ENCODE peak calls at places on chromosomes 13 and 19, in eight cellular contexts. One of them, this sample, is unnamed.
A peak's percentile ranks its signal among the peaks of the same experiment; 100 is the strongest.

GRCh38 chr19:33469171-33470039 is 52.2 kb downstream of the PEPD start:
- DNase-seq in sigmoid colon: no peak
- DNase-seq in ovary: no peak
- DNase-seq in transverse colon: no peak
- DNase-seq in HepG2: no peak
- DNase-seq in GM12878: no peak
- DNase-seq in tibial nerve: no peak
- DNase-seq in upper lobe of left lung: peak; percentile 6
- DNase-seq in this sample: peak; percentile 58

GRCh38 chr19:52638601-52639000 is 446 bp upstream of the ZNF83 start:
- DNase-seq in ovary: no peak
- DNase-seq in transverse colon: peak; percentile 16
- DNase-seq in HepG2: no peak
- DNase-seq in upper lobe of left lung: no peak
- DNase-seq in GM12878: no peak
- DNase-seq in tibial nerve: no peak
- DNase-seq in sigmoid colon: peak; percentile 66
- DNase-seq in this sample: no peak

GRCh38 chr19:33690461-33691427 is 69.0 kb downstream of the CHST8 start:
- DNase-seq in GM12878: no peak
- DNase-seq in upper lobe of left lung: no peak
- DNase-seq in ovary: no peak
- DNase-seq in sigmoid colon: no peak
- DNase-seq in tibial nerve: no peak
- DNase-seq in HepG2: no peak
- DNase-seq in transverse colon: no peak
- DNase-seq in this sample: peak; percentile 62

GRCh38 chr19:46988614-46989230 is 30.9 kb upstream of the NPAS1 start:
- DNase-seq in GM12878: no peak
- DNase-seq in tibial nerve: no peak
- DNase-seq in HepG2: no peak
- DNase-seq in upper lobe of left lung: no peak
- DNase-seq in sigmoid colon: no peak
- DNase-seq in ovary: no peak
- DNase-seq in transverse colon: no peak
- DNase-seq in this sample: no peak

GRCh38 chr13:23323946-23324709 is 109.4 kb downstream of the SACS start:
- DNase-seq in GM12878: no peak
- DNase-seq in ovary: no peak
- DNase-seq in upper lobe of left lung: no peak
- DNase-seq in sigmoid colon: no peak
- DNase-seq in transverse colon: no peak
- DNase-seq in HepG2: no peak
- DNase-seq in tibial nerve: no peak
- DNase-seq in this sample: no peak

GRCh38 chr19:45643024-45643926 is 4.1 kb upstream of the EML2 start:
- DNase-seq in tibial nerve: peak; percentile 91
- DNase-seq in upper lobe of left lung: peak; percentile 85
- DNase-seq in transverse colon: peak; percentile 92
- DNase-seq in ovary: peak; percentile 65
- DNase-seq in GM12878: peak; percentile 84
- DNase-seq in sigmoid colon: peak; percentile 86
- DNase-seq in HepG2: peak; percentile 64
- DNase-seq in this sample: peak; percentile 88

GRCh38 chr19:406121-406711 is 2.7 kb downstream of the C2CD4C start:
- DNase-seq in GM12878: no peak
- DNase-seq in ovary: no peak
- DNase-seq in upper lobe of left lung: peak; percentile 19
- DNase-seq in HepG2: no peak
- DNase-seq in sigmoid colon: no peak
- DNase-seq in transverse colon: no peak
- DNase-seq in tibial nerve: no peak
- DNase-seq in this sample: peak; percentile 69

GRCh38 chr13:49062297-49062896 is 86.7 kb downstream of the FNDC3A start:
- DNase-seq in sigmoid colon: no peak
- DNase-seq in tibial nerve: no peak
- DNase-seq in GM12878: no peak
- DNase-seq in ovary: no peak
- DNase-seq in transverse colon: no peak
- DNase-seq in HepG2: no peak
- DNase-seq in upper lobe of left lung: no peak
- DNase-seq in this sample: no peak

GRCh38 chr13:52399708-52400107 is 6.3 kb downstream of the THSD1 start:
- DNase-seq in HepG2: peak; percentile 12
- DNase-seq in transverse colon: no peak
- DNase-seq in sigmoid colon: no peak
- DNase-seq in GM12878: no peak
- DNase-seq in ovary: no peak
- DNase-seq in tibial nerve: no peak
- DNase-seq in upper lobe of left lung: no peak
- DNase-seq in this sample: no peak

GRCh38 chr13:72489751-72490150 is 237.7 kb downstream of the MZT1 start:
- DNase-seq in transverse colon: no peak
- DNase-seq in upper lobe of left lung: no peak
- DNase-seq in tibial nerve: no peak
- DNase-seq in HepG2: no peak
- DNase-seq in ovary: no peak
- DNase-seq in GM12878: no peak
- DNase-seq in sigmoid colon: no peak
- DNase-seq in this sample: no peak

GRCh38 chr19:30073152-30074000 is 131.3 kb downstream of the URI1 start:
- DNase-seq in sigmoid colon: peak; percentile 55
- DNase-seq in tibial nerve: no peak
- DNase-seq in HepG2: no peak
- DNase-seq in upper lobe of left lung: peak; percentile 16
- DNase-seq in GM12878: no peak
- DNase-seq in transverse colon: peak; percentile 2
- DNase-seq in ovary: no peak
- DNase-seq in this sample: peak; percentile 40

GRCh38 chr19:3949997-3950859 is 17.4 kb downstream of the NMRK2 start:
- DNase-seq in upper lobe of left lung: no peak
- DNase-seq in sigmoid colon: peak; percentile 66
- DNase-seq in ovary: no peak
- DNase-seq in transverse colon: no peak
- DNase-seq in tibial nerve: no peak
- DNase-seq in HepG2: no peak
- DNase-seq in GM12878: no peak
- DNase-seq in this sample: no peak

GRCh38 chr13:48862572-48862971 is 113.1 kb upstream of the FNDC3A start:
- DNase-seq in ovary: no peak
- DNase-seq in HepG2: no peak
- DNase-seq in tibial nerve: peak; percentile 63
- DNase-seq in GM12878: no peak
- DNase-seq in upper lobe of left lung: no peak
- DNase-seq in sigmoid colon: no peak
- DNase-seq in transverse colon: no peak
- DNase-seq in this sample: no peak

GRCh38 chr13:75324413-75324940 is 157.5 kb downstream of the TBC1D4 start:
- DNase-seq in transverse colon: no peak
- DNase-seq in tibial nerve: no peak
- DNase-seq in GM12878: no peak
- DNase-seq in ovary: no peak
- DNase-seq in sigmoid colon: no peak
- DNase-seq in upper lobe of left lung: no peak
- DNase-seq in HepG2: no peak
- DNase-seq in this sample: no peak

GRCh38 chr19:29092712-29093552 is 120.0 kb downstream of the UQCRFS1 start:
- DNase-seq in upper lobe of left lung: no peak
- DNase-seq in transverse colon: no peak
- DNase-seq in HepG2: no peak
- DNase-seq in sigmoid colon: no peak
- DNase-seq in GM12878: no peak
- DNase-seq in ovary: no peak
- DNase-seq in tibial nerve: no peak
- DNase-seq in this sample: no peak

GRCh38 chr19:10074153-10074552 is 12.0 kb upstream of the SHFL start:
- DNase-seq in upper lobe of left lung: no peak
- DNase-seq in ovary: no peak
- DNase-seq in GM12878: no peak
- DNase-seq in transverse colon: no peak
- DNase-seq in tibial nerve: no peak
- DNase-seq in HepG2: peak; percentile 60
- DNase-seq in sigmoid colon: no peak
- DNase-seq in this sample: no peak

GRCh38 chr19:29779921-29780320 is 31.9 kb upstream of the CCNE1 start:
- DNase-seq in HepG2: no peak
- DNase-seq in sigmoid colon: no peak
- DNase-seq in upper lobe of left lung: no peak
- DNase-seq in transverse colon: no peak
- DNase-seq in ovary: no peak
- DNase-seq in tibial nerve: no peak
- DNase-seq in GM12878: no peak
- DNase-seq in this sample: no peak

GRCh38 chr19:38564981-38565685 is 52.6 kb downstream of the MAP4K1 start:
- DNase-seq in upper lobe of left lung: no peak
- DNase-seq in HepG2: no peak
- DNase-seq in tibial nerve: no peak
- DNase-seq in GM12878: no peak
- DNase-seq in sigmoid colon: no peak
- DNase-seq in transverse colon: no peak
- DNase-seq in ovary: no peak
- DNase-seq in this sample: no peak

GRCh38 chr19:46607441-46607841 is 6.3 kb downstream of the CALM3 start:
- DNase-seq in sigmoid colon: peak; percentile 62
- DNase-seq in GM12878: no peak
- DNase-seq in HepG2: no peak
- DNase-seq in ovary: no peak
- DNase-seq in transverse colon: peak; percentile 6
- DNase-seq in upper lobe of left lung: no peak
- DNase-seq in tibial nerve: no peak
- DNase-seq in this sample: peak; percentile 48

GRCh38 chr13:79528759-79529191 is 47.8 kb downstream of the NDFIP2 start:
- DNase-seq in tibial nerve: no peak
- DNase-seq in upper lobe of left lung: no peak
- DNase-seq in sigmoid colon: no peak
- DNase-seq in HepG2: no peak
- DNase-seq in transverse colon: no peak
- DNase-seq in ovary: no peak
- DNase-seq in GM12878: no peak
- DNase-seq in this sample: no peak

GRCh38 chr19:36001605-36002004 is 6.6 kb downstream of the SDHAF1 start:
- DNase-seq in tibial nerve: no peak
- DNase-seq in transverse colon: no peak
- DNase-seq in HepG2: no peak
- DNase-seq in upper lobe of left lung: no peak
- DNase-seq in sigmoid colon: no peak
- DNase-seq in ovary: no peak
- DNase-seq in GM12878: no peak
- DNase-seq in this sample: no peak

GRCh38 chr19:42471554-42472249 is 29.0 kb upstream of the CXCL17 start:
- DNase-seq in HepG2: no peak
- DNase-seq in sigmoid colon: no peak
- DNase-seq in ovary: no peak
- DNase-seq in upper lobe of left lung: peak; percentile 44
- DNase-seq in tibial nerve: no peak
- DNase-seq in transverse colon: peak; percentile 38
- DNase-seq in GM12878: no peak
- DNase-seq in this sample: peak; percentile 82

GRCh38 chr19:43574424-43575155 is 737 bp downstream of the XRCC1 start:
- DNase-seq in tibial nerve: no peak
- DNase-seq in HepG2: no peak
- DNase-seq in transverse colon: no peak
- DNase-seq in sigmoid colon: no peak
- DNase-seq in ovary: peak; percentile 18
- DNase-seq in GM12878: no peak
- DNase-seq in upper lobe of left lung: no peak
- DNase-seq in this sample: no peak

GRCh38 chr19:40736661-40737060 is 13.6 kb downstream of the ACTMAP start:
- DNase-seq in sigmoid colon: no peak
- DNase-seq in tibial nerve: no peak
- DNase-seq in upper lobe of left lung: no peak
- DNase-seq in HepG2: no peak
- DNase-seq in transverse colon: no peak
- DNase-seq in GM12878: no peak
- DNase-seq in ovary: no peak
- DNase-seq in this sample: no peak
- TF ChIP-seq EP300 in sigmoid colon: no peak
- TF ChIP-seq EP300 in tibial nerve: no peak
- TF ChIP-seq EP300 in upper lobe of left lung: no peak
- TF ChIP-seq EP300 in HepG2: no peak
- TF ChIP-seq EP300 in transverse colon: no peak
- TF ChIP-seq EP300 in GM12878: no peak
- TF ChIP-seq EP300 in ovary: no peak
- TF ChIP-seq EP300 in this sample: no peak

GRCh38 chr19:49809155-49809986 is 3.7 kb downstream of the FUZ start:
- DNase-seq in GM12878: no peak
- DNase-seq in sigmoid colon: peak; percentile 84
- DNase-seq in tibial nerve: peak; percentile 47
- DNase-seq in HepG2: peak; percentile 35
- DNase-seq in upper lobe of left lung: peak; percentile 60
- DNase-seq in ovary: no peak
- DNase-seq in transverse colon: peak; percentile 66
- DNase-seq in this sample: peak; percentile 86
- TF ChIP-seq POLR2A in GM12878: peak; percentile 19
- TF ChIP-seq POLR2A in sigmoid colon: no peak
- TF ChIP-seq POLR2A in tibial nerve: no peak
- TF ChIP-seq POLR2A in HepG2: no peak
- TF ChIP-seq POLR2A in upper lobe of left lung: peak; percentile 60
- TF ChIP-seq POLR2A in ovary: no peak
- TF ChIP-seq POLR2A in transverse colon: peak; percentile 53
- TF ChIP-seq POLR2A in this sample: peak; percentile 31

GRCh38 chr13:33934936-33935510 is 117.1 kb downstream of the RFC3 start:
- DNase-seq in tibial nerve: no peak
- DNase-seq in HepG2: no peak
- DNase-seq in transverse colon: no peak
- DNase-seq in GM12878: no peak
- DNase-seq in sigmoid colon: no peak
- DNase-seq in ovary: no peak
- DNase-seq in upper lobe of left lung: no peak
- DNase-seq in this sample: no peak
- H3K27ac ChIP-seq in tibial nerve: no peak overlapping the region
- H3K27ac ChIP-seq in HepG2: no peak overlapping the region
- H3K27ac ChIP-seq in transverse colon: no peak overlapping the region
- H3K27ac ChIP-seq in GM12878: no peak overlapping the region
- H3K27ac ChIP-seq in sigmoid colon: no peak overlapping the region
- H3K27ac ChIP-seq in ovary: no peak overlapping the region
- H3K27ac ChIP-seq in upper lobe of left lung: no peak overlapping the region
- H3K27ac ChIP-seq in this sample: no peak overlapping the region

GRCh38 chr19:15915109-15915508 is 17.2 kb upstream of the CYP4F2 start:
- DNase-seq in tibial nerve: no peak
- DNase-seq in transverse colon: no peak
- DNase-seq in upper lobe of left lung: no peak
- DNase-seq in GM12878: no peak
- DNase-seq in HepG2: no peak
- DNase-seq in ovary: no peak
- DNase-seq in sigmoid colon: no peak
- DNase-seq in this sample: no peak

GRCh38 chr19:15911599-15912237 is 13.8 kb upstream of the CYP4F2 start:
- DNase-seq in ovary: no peak
- DNase-seq in transverse colon: no peak
- DNase-seq in sigmoid colon: no peak
- DNase-seq in upper lobe of left lung: no peak
- DNase-seq in HepG2: no peak
- DNase-seq in GM12878: no peak
- DNase-seq in tibial nerve: no peak
- DNase-seq in this sample: no peak

GRCh38 chr19:15919243-15919642 is 15.1 kb downstream of the CYP4F11 start:
- DNase-seq in upper lobe of left lung: no peak
- DNase-seq in tibial nerve: no peak
- DNase-seq in sigmoid colon: no peak
- DNase-seq in HepG2: no peak
- DNase-seq in GM12878: no peak
- DNase-seq in transverse colon: no peak
- DNase-seq in ovary: no peak
- DNase-seq in this sample: no peak

GRCh38 chr19:15913384-15913783 is 15.5 kb upstream of the CYP4F2 start:
- DNase-seq in sigmoid colon: no peak
- DNase-seq in GM12878: no peak
- DNase-seq in transverse colon: no peak
- DNase-seq in ovary: no peak
- DNase-seq in HepG2: no peak
- DNase-seq in upper lobe of left lung: no peak
- DNase-seq in tibial nerve: no peak
- DNase-seq in this sample: peak; percentile 20

GRCh38 chr19:15913830-15914229 is 16.0 kb upstream of the CYP4F2 start:
- DNase-seq in sigmoid colon: no peak
- DNase-seq in tibial nerve: no peak
- DNase-seq in upper lobe of left lung: no peak
- DNase-seq in transverse colon: no peak
- DNase-seq in ovary: no peak
- DNase-seq in HepG2: no peak
- DNase-seq in GM12878: no peak
- DNase-seq in this sample: no peak
- TF ChIP-seq EP300 in sigmoid colon: no peak
- TF ChIP-seq EP300 in tibial nerve: no peak
- TF ChIP-seq EP300 in upper lobe of left lung: no peak
- TF ChIP-seq EP300 in transverse colon: no peak
- TF ChIP-seq EP300 in ovary: no peak
- TF ChIP-seq EP300 in HepG2: no peak
- TF ChIP-seq EP300 in GM12878: no peak
- TF ChIP-seq EP300 in this sample: no peak